ENCODE peak calls at places on chromosomes 13 and 19, in six cellular contexts. Q, G, X, P, T and Y are unnamed samples. For H3K4me1, the result is how much of the 10 kb centered on the place peaks cover.

GRCh38 chr19:4755459-4755858 is 31.8 kb upstream of the DPP9 start:
- DNase-seq in Q (no peak), G (no peak), X (no peak), P (no peak), T (no peak), Y (peak)

GRCh38 chr19:4385291-4386037 is 14.9 kb downstream of the SH3GL1 start:
- DNase-seq in Q (peak), G (no peak), X (no peak), P (no peak), T (no peak), Y (no peak)

GRCh38 chr13:35881360-35881759 is 249.8 kb downstream of the DCLK1 start:
- DNase-seq in Q (no peak), G (no peak), X (no peak), P (no peak), T (no peak), Y (no peak)

GRCh38 chr19:43739836-43740235 is 14.9 kb downstream of the SMG9 start:
- DNase-seq in Q (no peak), G (no peak), X (no peak), P (no peak), T (no peak), Y (no peak)

GRCh38 chr13:90238433-90238832 is 1109.1 kb upstream of the MIR17HG start:
- DNase-seq in Q (no peak), G (peak), X (no peak), P (no peak), T (no peak), Y (peak)

GRCh38 chr13:100280681-100281080 is 191.8 kb downstream of the PCCA start:
- DNase-seq in Q (no peak), G (no peak), X (no peak), P (no peak), T (no peak), Y (no peak)

GRCh38 chr19:4406626-4407025 is 4.2 kb downstream of the CHAF1A start:
- DNase-seq in Q (no peak), G (no peak), X (no peak), P (no peak), T (no peak), Y (no peak)

GRCh38 chr19:1469200-1469935 is 9.6 kb downstream of the C19orf25 start:
- DNase-seq in Q (no peak), G (no peak), X (no peak), P (no peak), T (no peak), Y (no peak)

GRCh38 chr19:4278460-4278901 is 585 bp upstream of the SHD start:
- DNase-seq in Q (no peak), G (peak), X (no peak), P (no peak), T (no peak), Y (peak)

GRCh38 chr19:9370747-9371619 is 8.2 kb downstream of the ZNF177 start:
- DNase-seq in Q (no peak), G (no peak), X (no peak), P (no peak), T (no peak), Y (no peak)

GRCh38 chr13:28392428-28392827 is 102.5 kb downstream of the FLT1 start:
- DNase-seq in Q (no peak), G (no peak), X (no peak), P (no peak), T (no peak), Y (no peak)

GRCh38 chr13:98508280-98509074 is 68.4 kb downstream of the STK24 start:
- DNase-seq in Q (no peak), G (no peak), X (no peak), P (no peak), T (no peak), Y (no peak)

GRCh38 chr13:94362411-94362909 is 117.0 kb downstream of the DCT start:
- DNase-seq in Q (peak), G (peak), X (no peak), P (no peak), T (peak), Y (peak)

GRCh38 chr13:108609353-108609752 is 20.1 kb upstream of the MYO16 start:
- DNase-seq in Q (no peak), G (peak), X (no peak), P (no peak), T (no peak), Y (peak)

GRCh38 chr13:39779337-39780270 is 124.1 kb downstream of the COG6 start:
- DNase-seq in Q (no peak), G (no peak), X (no peak), P (no peak), T (no peak), Y (peak)

GRCh38 chr19:13396256-13397080 is 109.8 kb downstream of the CACNA1A start:
- DNase-seq in Q (peak), G (peak), X (no peak), P (no peak), T (peak), Y (peak)

GRCh38 chr19:58227964-58228583 is 640 bp upstream of the ZNF544 start:
- DNase-seq in Q (no peak), G (peak), X (no peak), P (no peak), T (no peak), Y (peak)

GRCh38 chr19:8209965-8210659 is 942 bp downstream of the CERS4 start:
- DNase-seq in Q (no peak), G (peak), X (no peak), P (no peak), T (no peak), Y (peak)

GRCh38 chr13:72129117-72129516 is 262.1 kb upstream of the DACH1 start:
- DNase-seq in Q (no peak), G (no peak), X (no peak), P (no peak), T (no peak), Y (no peak)

GRCh38 chr13:79869326-79869725 is 388.4 kb downstream of the NDFIP2 start:
- DNase-seq in Q (no peak), G (peak), X (no peak), P (no peak), T (no peak), Y (no peak)

GRCh38 chr13:30002577-30002976 is 152.2 kb upstream of the UBL3 start:
- DNase-seq in Q (no peak), G (no peak), X (no peak), P (no peak), T (no peak), Y (no peak)

GRCh38 chr13:50969691-50970090 is 60.1 kb downstream of the RNASEH2B start:
- DNase-seq in Q (no peak), G (peak), X (no peak), P (no peak), T (no peak), Y (no peak)

GRCh38 chr19:16190198-16190597 is 5.0 kb downstream of the FAM32A start:
- DNase-seq in Q (no peak), G (no peak), X (no peak), P (no peak), T (no peak), Y (no peak)

GRCh38 chr19:41226053-41226873 is 7.2 kb downstream of the AXL start:
- DNase-seq in Q (peak), G (peak), X (peak), P (peak), T (peak), Y (peak)

GRCh38 chr19:21117041-21117907 is 24.6 kb upstream of the ZNF431 start:
- DNase-seq in Q (no peak), G (peak), X (no peak), P (no peak), T (no peak), Y (no peak)

GRCh38 chr13:40271931-40272775 is 394.3 kb downstream of the FOXO1 start:
- DNase-seq in Q (peak), G (no peak), X (no peak), P (peak), T (peak), Y (peak)

GRCh38 chr13:112358156-112358555 is 18.0 kb upstream of the SPACA7 start:
- DNase-seq in Q (no peak), G (no peak), X (no peak), P (no peak), T (no peak), Y (no peak)

GRCh38 chr19:42389899-42390298 is at the start of gene CNFN:
- DNase-seq in Q (no peak), G (no peak), X (no peak), P (no peak), T (no peak), Y (no peak)

GRCh38 chr19:42392165-42392564 is 2.1 kb upstream of the CNFN start:
- DNase-seq in Q (no peak), G (no peak), X (no peak), P (no peak), T (no peak), Y (no peak)

GRCh38 chr19:42388851-42389489 is 1.1 kb downstream of the CNFN start:
- DNase-seq in Q (no peak), G (no peak), X (no peak), P (no peak), T (no peak), Y (no peak)

GRCh38 chr19:42386974-42387707 is 3.0 kb downstream of the CNFN start:
- DNase-seq in Q (peak), G (peak), X (peak), P (peak), T (peak), Y (no peak)
- H3K4me3 ChIP-seq in Q (peak), G (peak), X (peak), P (peak), T (peak), Y (no peak)

GRCh38 chr19:51462276-51462675 is 4.0 kb upstream of the SIGLEC8 start:
- DNase-seq in Q (no peak), G (no peak), X (no peak), P (no peak), T (no peak), Y (no peak)
- H3K27ac ChIP-seq in Q (no peak), G (no peak), X (no peak), P (no peak), T (no peak), Y (no peak)

DNA sequence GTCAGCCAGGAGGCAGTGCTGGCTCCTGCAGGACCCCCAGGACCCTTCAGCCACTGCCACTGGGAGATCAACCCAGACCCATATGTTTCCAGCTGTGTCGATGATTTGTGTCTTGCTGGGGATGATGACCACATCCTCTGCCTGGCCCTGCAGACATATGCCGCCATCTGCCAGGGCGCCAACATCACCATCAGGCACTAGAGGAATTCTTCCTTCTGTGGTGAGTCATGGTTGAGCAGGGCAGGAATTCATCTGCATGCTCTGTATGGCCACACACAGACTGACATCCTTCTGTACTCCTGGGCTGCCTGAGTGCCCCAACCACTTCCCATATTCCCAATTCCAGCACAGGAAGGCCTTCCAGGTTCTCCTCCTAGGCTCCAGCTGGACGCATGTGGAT is 27.1 kb upstream of the FXYD3 start:
- DNase-seq in Q (no peak), G (no peak), X (no peak), P (no peak), T (no peak), Y (peak)
- H3K4me1 ChIP-seq in Q (under half), G (under half), X (under half), P (under half), T (under half), Y (under half)

GRCh38 chr13:64029343-64030093 is 2613.9 kb upstream of the PCDH20 start:
- DNase-seq in Q (no peak), G (peak), X (peak), P (no peak), T (no peak), Y (no peak)
- H3K4me3 ChIP-seq in Q (no peak), G (no peak), X (no peak), P (no peak), T (no peak), Y (no peak)